ENCODE peak calls at places on chromosome 15, in ten cellular contexts. One of them, this sample, is unnamed. For H3K27me3, H3K36me3 and H3K4me1, the result is how much of the 10 kb centered on the place peaks cover.

GRCh38 chr15:71189723-71190122 is 74.5 kb downstream of the THSD4 start:
- DNase-seq in lung: peak
- DNase-seq in upper lobe of left lung: no peak
- DNase-seq in aorta: no peak
- DNase-seq in lower lobe of right lung: no peak
- DNase-seq in small intestine: no peak
- DNase-seq in H1: no peak
- DNase-seq in fibroblast of lung: no peak
- DNase-seq in left lung: no peak
- DNase-seq in SJSA1: no peak
- DNase-seq in this sample: no peak

GRCh38 chr15:34682673-34683072 is 72.1 kb downstream of the GJD2 start:
- DNase-seq in lung: no peak
- DNase-seq in upper lobe of left lung: no peak
- DNase-seq in aorta: no peak
- DNase-seq in lower lobe of right lung: no peak
- DNase-seq in small intestine: no peak
- DNase-seq in H1: no peak
- DNase-seq in fibroblast of lung: peak
- DNase-seq in left lung: no peak
- DNase-seq in SJSA1: no peak
- DNase-seq in this sample: no peak

GRCh38 chr15:101439920-101440319 is 49.6 kb downstream of the PCSK6 start:
- DNase-seq in lung: no peak
- DNase-seq in upper lobe of left lung: no peak
- DNase-seq in aorta: no peak
- DNase-seq in lower lobe of right lung: no peak
- DNase-seq in small intestine: no peak
- DNase-seq in H1: no peak
- DNase-seq in fibroblast of lung: peak
- DNase-seq in left lung: no peak
- DNase-seq in SJSA1: no peak
- DNase-seq in this sample: no peak

GRCh38 chr15:56040081-56041035 is 46.9 kb upstream of the NEDD4 start:
- DNase-seq in lung: peak
- DNase-seq in upper lobe of left lung: peak
- DNase-seq in aorta: peak
- DNase-seq in lower lobe of right lung: peak
- DNase-seq in small intestine: peak
- DNase-seq in H1: peak
- DNase-seq in fibroblast of lung: peak
- DNase-seq in left lung: no peak
- DNase-seq in SJSA1: peak
- DNase-seq in this sample: peak

GRCh38 chr15:25670025-25670554 is 193.0 kb downstream of the ATP10A start:
- DNase-seq in lung: peak
- DNase-seq in upper lobe of left lung: peak
- DNase-seq in aorta: peak
- DNase-seq in lower lobe of right lung: no peak
- DNase-seq in small intestine: no peak
- DNase-seq in H1: peak
- DNase-seq in fibroblast of lung: peak
- DNase-seq in left lung: no peak
- DNase-seq in SJSA1: no peak
- DNase-seq in this sample: no peak

GRCh38 chr15:69626095-69627066 is 173.8 kb downstream of the RPLP1 start:
- DNase-seq in lung: peak
- DNase-seq in upper lobe of left lung: no peak
- DNase-seq in aorta: no peak
- DNase-seq in lower lobe of right lung: no peak
- DNase-seq in small intestine: peak
- DNase-seq in H1: no peak
- DNase-seq in fibroblast of lung: no peak
- DNase-seq in left lung: no peak
- DNase-seq in SJSA1: no peak
- DNase-seq in this sample: no peak

GRCh38 chr15:63133786-63134185 is 12.1 kb downstream of the LACTB start:
- DNase-seq in lung: no peak
- DNase-seq in upper lobe of left lung: no peak
- DNase-seq in aorta: no peak
- DNase-seq in lower lobe of right lung: no peak
- DNase-seq in small intestine: no peak
- DNase-seq in H1: no peak
- DNase-seq in fibroblast of lung: peak
- DNase-seq in left lung: no peak
- DNase-seq in SJSA1: no peak
- DNase-seq in this sample: no peak

GRCh38 chr15:100191161-100191560 is 150.6 kb downstream of the ADAMTS17 start:
- DNase-seq in lung: no peak
- DNase-seq in upper lobe of left lung: no peak
- DNase-seq in aorta: no peak
- DNase-seq in lower lobe of right lung: no peak
- DNase-seq in small intestine: no peak
- DNase-seq in H1: no peak
- DNase-seq in fibroblast of lung: no peak
- DNase-seq in left lung: no peak
- DNase-seq in SJSA1: no peak
- DNase-seq in this sample: no peak

GRCh38 chr15:54820098-54820497 is 376.6 kb downstream of the RSL24D1 start:
- DNase-seq in lung: no peak
- DNase-seq in upper lobe of left lung: no peak
- DNase-seq in aorta: no peak
- DNase-seq in lower lobe of right lung: no peak
- DNase-seq in small intestine: no peak
- DNase-seq in H1: no peak
- DNase-seq in fibroblast of lung: no peak
- DNase-seq in left lung: no peak
- DNase-seq in SJSA1: no peak
- DNase-seq in this sample: no peak

GRCh38 chr15:89341316-89342005 is 6.8 kb upstream of the POLG start:
- DNase-seq in lung: peak
- DNase-seq in upper lobe of left lung: peak
- DNase-seq in aorta: peak
- DNase-seq in lower lobe of right lung: peak
- DNase-seq in small intestine: no peak
- DNase-seq in H1: no peak
- DNase-seq in fibroblast of lung: no peak
- DNase-seq in left lung: no peak
- DNase-seq in SJSA1: no peak
- DNase-seq in this sample: no peak

GRCh38 chr15:93244691-93245615 is 155.9 kb upstream of the RGMA start:
- DNase-seq in lung: no peak
- DNase-seq in upper lobe of left lung: no peak
- DNase-seq in aorta: no peak
- DNase-seq in lower lobe of right lung: no peak
- DNase-seq in small intestine: no peak
- DNase-seq in H1: no peak
- DNase-seq in fibroblast of lung: no peak
- DNase-seq in left lung: no peak
- DNase-seq in SJSA1: no peak
- DNase-seq in this sample: no peak

GRCh38 chr15:85412956-85413854 is 32.8 kb downstream of the AKAP13 start:
- DNase-seq in lung: peak
- DNase-seq in upper lobe of left lung: peak
- DNase-seq in aorta: no peak
- DNase-seq in lower lobe of right lung: peak
- DNase-seq in small intestine: peak
- DNase-seq in H1: peak
- DNase-seq in fibroblast of lung: peak
- DNase-seq in left lung: peak
- DNase-seq in SJSA1: peak
- DNase-seq in this sample: peak

GRCh38 chr15:49182128-49182527 is 12.1 kb downstream of the GALK2 start:
- DNase-seq in lung: no peak
- DNase-seq in upper lobe of left lung: no peak
- DNase-seq in aorta: no peak
- DNase-seq in lower lobe of right lung: no peak
- DNase-seq in small intestine: no peak
- DNase-seq in H1: no peak
- DNase-seq in fibroblast of lung: no peak
- DNase-seq in left lung: no peak
- DNase-seq in SJSA1: no peak
- DNase-seq in this sample: no peak

GRCh38 chr15:49178477-49178876 is 8.4 kb downstream of the GALK2 start:
- DNase-seq in lung: no peak
- DNase-seq in upper lobe of left lung: no peak
- DNase-seq in aorta: no peak
- DNase-seq in lower lobe of right lung: no peak
- DNase-seq in small intestine: no peak
- DNase-seq in H1: no peak
- DNase-seq in fibroblast of lung: no peak
- DNase-seq in left lung: no peak
- DNase-seq in SJSA1: no peak
- DNase-seq in this sample: no peak

GRCh38 chr15:49174902-49175301 is 4.9 kb downstream of the GALK2 start:
- DNase-seq in lung: no peak
- DNase-seq in upper lobe of left lung: no peak
- DNase-seq in aorta: no peak
- DNase-seq in lower lobe of right lung: no peak
- DNase-seq in small intestine: no peak
- DNase-seq in H1: no peak
- DNase-seq in fibroblast of lung: no peak
- DNase-seq in left lung: no peak
- DNase-seq in SJSA1: no peak
- DNase-seq in this sample: no peak

GRCh38 chr15:49185473-49185872 is 15.4 kb downstream of the GALK2 start:
- DNase-seq in lung: no peak
- DNase-seq in upper lobe of left lung: no peak
- DNase-seq in aorta: no peak
- DNase-seq in lower lobe of right lung: no peak
- DNase-seq in small intestine: no peak
- DNase-seq in H1: no peak
- DNase-seq in fibroblast of lung: no peak
- DNase-seq in left lung: no peak
- DNase-seq in SJSA1: no peak
- DNase-seq in this sample: no peak

DNA sequence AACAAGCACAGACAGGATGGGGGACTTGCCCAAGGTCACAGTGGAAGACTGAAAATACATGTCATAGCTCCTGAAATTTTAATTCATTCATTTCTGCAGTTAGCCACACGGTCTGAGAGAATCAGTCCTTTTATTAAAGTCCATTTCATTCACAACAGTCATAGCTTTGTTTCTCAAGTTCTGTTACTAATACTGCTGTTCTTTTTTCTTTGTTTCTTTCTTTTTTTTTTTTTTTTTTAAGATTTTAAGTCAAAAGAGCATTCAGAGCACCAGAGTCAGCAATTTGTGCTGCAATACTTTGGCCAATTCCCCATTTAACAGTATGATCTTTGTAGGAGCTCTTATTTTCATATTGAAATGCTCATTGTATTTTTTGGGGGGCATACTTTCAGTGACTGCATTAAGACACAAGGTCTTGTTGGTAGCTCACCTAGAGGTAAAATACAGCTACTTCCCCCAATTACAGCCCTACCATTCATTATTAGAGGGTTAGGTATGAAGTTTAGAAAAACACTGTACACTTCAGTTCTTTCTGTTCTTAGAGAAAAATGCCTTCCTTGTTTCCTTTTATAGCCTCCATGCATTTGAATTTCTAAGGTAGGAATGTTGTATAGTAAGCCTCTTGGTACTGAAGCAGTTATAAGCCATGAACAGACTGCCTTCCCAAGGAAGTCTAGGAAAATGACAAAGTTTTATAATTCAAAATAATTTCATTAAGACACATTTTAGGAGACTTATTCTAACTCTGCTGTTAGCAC is 9.6 kb downstream of the GALK2 start:
- DNase-seq in lung: no peak
- DNase-seq in upper lobe of left lung: no peak
- DNase-seq in aorta: no peak
- DNase-seq in lower lobe of right lung: no peak
- DNase-seq in small intestine: no peak
- DNase-seq in H1: no peak
- DNase-seq in fibroblast of lung: no peak
- DNase-seq in left lung: no peak
- DNase-seq in SJSA1: no peak
- DNase-seq in this sample: no peak
- H3K27me3 ChIP-seq in lung: under half
- H3K27me3 ChIP-seq in upper lobe of left lung: under half
- H3K27me3 ChIP-seq in aorta: under half
- H3K27me3 ChIP-seq in lower lobe of right lung: under half
- H3K27me3 ChIP-seq in small intestine: under half
- H3K27me3 ChIP-seq in H1: under half
- H3K27me3 ChIP-seq in fibroblast of lung: under half
- H3K27me3 ChIP-seq in left lung: under half
- H3K27me3 ChIP-seq in SJSA1: under half
- H3K27me3 ChIP-seq in this sample: under half

DNA sequence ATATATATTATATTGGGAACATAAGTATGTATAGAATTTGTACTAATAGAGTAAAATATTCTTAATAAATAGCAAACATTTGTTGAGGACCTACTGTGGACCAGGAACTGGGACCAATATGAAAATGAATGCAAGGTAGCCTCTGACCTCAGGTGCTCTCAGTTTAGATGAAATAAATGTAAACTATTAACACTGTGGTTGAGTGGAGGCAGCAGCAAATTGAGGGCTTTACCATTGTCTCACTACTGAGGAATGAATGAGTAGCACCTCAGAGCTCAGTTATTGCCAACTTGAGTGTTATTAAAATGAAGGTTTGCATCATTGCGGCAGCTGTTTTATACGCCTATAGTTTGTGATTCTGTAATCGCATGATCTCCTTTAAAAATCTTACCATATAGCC is 90.9 kb upstream of the CGNL1 start:
- DNase-seq in lung: no peak
- DNase-seq in upper lobe of left lung: no peak
- DNase-seq in aorta: no peak
- DNase-seq in lower lobe of right lung: no peak
- DNase-seq in small intestine: no peak
- DNase-seq in H1: no peak
- DNase-seq in fibroblast of lung: no peak
- DNase-seq in left lung: no peak
- DNase-seq in SJSA1: no peak
- DNase-seq in this sample: no peak
- H3K36me3 ChIP-seq in lung: under half
- H3K36me3 ChIP-seq in upper lobe of left lung: under half
- H3K36me3 ChIP-seq in aorta: under half
- H3K36me3 ChIP-seq in lower lobe of right lung: half or more
- H3K36me3 ChIP-seq in small intestine: under half
- H3K36me3 ChIP-seq in H1: under half
- H3K36me3 ChIP-seq in fibroblast of lung: under half
- H3K36me3 ChIP-seq in left lung: under half
- H3K36me3 ChIP-seq in SJSA1: under half
- H3K36me3 ChIP-seq in this sample: under half

GRCh38 chr15:73617910-73618309 is 15.3 kb downstream of the NPTN start:
- DNase-seq in lung: no peak
- DNase-seq in upper lobe of left lung: no peak
- DNase-seq in aorta: no peak
- DNase-seq in lower lobe of right lung: no peak
- DNase-seq in small intestine: no peak
- DNase-seq in H1: no peak
- DNase-seq in fibroblast of lung: no peak
- DNase-seq in left lung: no peak
- DNase-seq in SJSA1: no peak
- DNase-seq in this sample: no peak
- H3K4me1 ChIP-seq in lung: under half
- H3K4me1 ChIP-seq in upper lobe of left lung: under half
- H3K4me1 ChIP-seq in aorta: under half
- H3K4me1 ChIP-seq in lower lobe of right lung: under half
- H3K4me1 ChIP-seq in small intestine: under half
- H3K4me1 ChIP-seq in H1: under half
- H3K4me1 ChIP-seq in fibroblast of lung: under half
- H3K4me1 ChIP-seq in left lung: under half
- H3K4me1 ChIP-seq in SJSA1: under half
- H3K4me1 ChIP-seq in this sample: under half

GRCh38 chr15:97234841-97235240 is 725.7 kb upstream of the ARRDC4 start:
- DNase-seq in lung: no peak
- DNase-seq in upper lobe of left lung: no peak
- DNase-seq in aorta: no peak
- DNase-seq in lower lobe of right lung: no peak
- DNase-seq in small intestine: no peak
- DNase-seq in H1: no peak
- DNase-seq in fibroblast of lung: peak
- DNase-seq in left lung: no peak
- DNase-seq in SJSA1: no peak
- DNase-seq in this sample: no peak
- H3K27me3 ChIP-seq in lung: under half
- H3K27me3 ChIP-seq in upper lobe of left lung: under half
- H3K27me3 ChIP-seq in aorta: under half
- H3K27me3 ChIP-seq in lower lobe of right lung: under half
- H3K27me3 ChIP-seq in small intestine: under half
- H3K27me3 ChIP-seq in H1: under half
- H3K27me3 ChIP-seq in fibroblast of lung: under half
- H3K27me3 ChIP-seq in left lung: under half
- H3K27me3 ChIP-seq in SJSA1: under half
- H3K27me3 ChIP-seq in this sample: under half

This sample was measured in effector memory CD4-positive, alpha-beta T cell.